ENCODE peak calls at places on chromosomes 6 and 20, in five cellular contexts. U is stimulated activated CD4-positive, alpha-beta T cell treated with anti-CD3 and anti-CD28 coated beads, Interleukin-2, amount 100 ng/mL, for 4 hours; I is HCT116; O is AG09319; D is RPMI7951. P is an unnamed sample.

GRCh38 chr6:33670971-33671370 is 40.5 kb downstream of the UQCC2 start:
- DNase-seq in U (no peak), I (no peak), O (no peak), D (no peak), P (no peak)

GRCh38 chr6:144482142-144482541 is 197.0 kb downstream of the UTRN start:
- DNase-seq in U (peak; percentile 57), I (peak; percentile 60), O (peak; percentile 45), D (peak; percentile 76), P (peak; percentile 15)

GRCh38 chr6:137705166-137706064 is 161.6 kb upstream of the TNFAIP3 start:
- DNase-seq in U (peak; percentile 46), I (peak; percentile 24), O (no peak), D (peak; percentile 37), P (no peak)

GRCh38 chr6:110360671-110361070 is 2.5 kb upstream of the METTL24 start:
- DNase-seq in U (no peak), I (no peak), O (no peak), D (no peak), P (no peak)

GRCh38 chr6:121823437-121823851 is 388.0 kb downstream of the GJA1 start:
- DNase-seq in U (no peak), I (no peak), O (no peak), D (peak; percentile 51), P (no peak)

GRCh38 chr6:16690244-16691142 is 70.8 kb downstream of the ATXN1 start:
- DNase-seq in U (no peak), I (no peak), O (no peak), D (peak; percentile 56), P (no peak)

GRCh38 chr20:46021361-46022359 is 7.4 kb upstream of the SLC12A5 start:
- DNase-seq in U (no peak), I (no peak), O (no peak), D (peak; percentile 54), P (peak; percentile 72)

GRCh38 chr6:35596448-35597442 is 84.0 kb upstream of the TULP1 start:
- DNase-seq in U (no peak), I (peak; percentile 92), O (no peak), D (peak; percentile 83), P (peak; percentile 73)

GRCh38 chr6:26044140-26045045 is 42.8 kb upstream of the HFE start:
- DNase-seq in U (no peak), I (no peak), O (no peak), D (peak; percentile 49), P (no peak)

GRCh38 chr20:53890434-53891305 is 179.7 kb downstream of the BCAS1 start:
- DNase-seq in U (no peak), I (no peak), O (no peak), D (peak; percentile 55), P (no peak)

GRCh38 chr6:132968419-132968950 is 154.1 kb downstream of the RPS12 start:
- DNase-seq in U (no peak), I (no peak), O (no peak), D (no peak), P (no peak)

GRCh38 chr6:57134954-57135353 is 37.2 kb upstream of the BAG2 start:
- DNase-seq in U (no peak), I (no peak), O (no peak), D (no peak), P (no peak)

P was measured in NCI-H2227 treated with DMSO at 0.1 percent for 48 hours.